ENCODE peak calls at places on chromosomes 3 and 15, in six cellular contexts. One of them, this sample, is unnamed.

GRCh38 chr3:182389041-182389815 is 404.1 kb upstream of the ATP11B start:
- DNase-seq in A549: no peak
- DNase-seq in BE2C: no peak
- DNase-seq in transverse colon: no peak
- DNase-seq in cardiac muscle cell: no peak
- DNase-seq in heart left ventricle: no peak
- DNase-seq in this sample: no peak

GRCh38 chr3:72448858-72449257 is 399.4 kb downstream of the SHQ1 start:
- DNase-seq in A549: no peak
- DNase-seq in BE2C: no peak
- DNase-seq in transverse colon: no peak
- DNase-seq in cardiac muscle cell: no peak
- DNase-seq in heart left ventricle: no peak
- DNase-seq in this sample: no peak

GRCh38 chr15:59173194-59173593 is 33.4 kb upstream of the LDHAL6B start:
- DNase-seq in A549: no peak
- DNase-seq in BE2C: no peak
- DNase-seq in transverse colon: no peak
- DNase-seq in cardiac muscle cell: no peak
- DNase-seq in heart left ventricle: no peak
- DNase-seq in this sample: no peak

GRCh38 chr15:69857686-69858391 is 239.9 kb downstream of the TLE3 start:
- DNase-seq in A549: no peak
- DNase-seq in BE2C: no peak
- DNase-seq in transverse colon: no peak
- DNase-seq in cardiac muscle cell: no peak
- DNase-seq in heart left ventricle: no peak
- DNase-seq in this sample: no peak

GRCh38 chr3:146280859-146281258 is 30.0 kb upstream of the PLSCR4 start:
- DNase-seq in A549: no peak
- DNase-seq in BE2C: no peak
- DNase-seq in transverse colon: no peak
- DNase-seq in cardiac muscle cell: no peak
- DNase-seq in heart left ventricle: no peak
- DNase-seq in this sample: no peak

GRCh38 chr3:38471260-38471857 is 17.7 kb downstream of the ACVR2B start:
- DNase-seq in A549: no peak
- DNase-seq in BE2C: no peak
- DNase-seq in transverse colon: no peak
- DNase-seq in cardiac muscle cell: no peak
- DNase-seq in heart left ventricle: no peak
- DNase-seq in this sample: no peak

GRCh38 chr3:59572106-59572505 is 522.3 kb upstream of the CFAP20DC start:
- DNase-seq in A549: no peak
- DNase-seq in BE2C: no peak
- DNase-seq in transverse colon: no peak
- DNase-seq in cardiac muscle cell: no peak
- DNase-seq in heart left ventricle: no peak
- DNase-seq in this sample: no peak

GRCh38 chr3:6860911-6861330 is at the start of gene GRM7:
- DNase-seq in A549: no peak
- DNase-seq in BE2C: no peak
- DNase-seq in transverse colon: no peak
- DNase-seq in cardiac muscle cell: peak
- DNase-seq in heart left ventricle: no peak
- DNase-seq in this sample: no peak

GRCh38 chr15:85770014-85770721 is 24.6 kb downstream of the KLHL25 start:
- DNase-seq in A549: no peak
- DNase-seq in BE2C: no peak
- DNase-seq in transverse colon: no peak
- DNase-seq in cardiac muscle cell: no peak
- DNase-seq in heart left ventricle: no peak
- DNase-seq in this sample: no peak

GRCh38 chr15:90001683-90002427 is 731 bp downstream of the ZNF710 start:
- DNase-seq in A549: peak
- DNase-seq in BE2C: peak
- DNase-seq in transverse colon: peak
- DNase-seq in cardiac muscle cell: peak
- DNase-seq in heart left ventricle: peak
- DNase-seq in this sample: peak

GRCh38 chr3:66297917-66298316 is 77.1 kb downstream of the SLC25A26 start:
- DNase-seq in A549: no peak
- DNase-seq in BE2C: no peak
- DNase-seq in transverse colon: no peak
- DNase-seq in cardiac muscle cell: no peak
- DNase-seq in heart left ventricle: peak
- DNase-seq in this sample: no peak

GRCh38 chr3:39133822-39134221 is 19.6 kb downstream of the CSRNP1 start:
- DNase-seq in A549: no peak
- DNase-seq in BE2C: no peak
- DNase-seq in transverse colon: no peak
- DNase-seq in cardiac muscle cell: no peak
- DNase-seq in heart left ventricle: no peak
- DNase-seq in this sample: no peak

GRCh38 chr15:56877591-56877990 is 40.9 kb upstream of the TCF12 start:
- DNase-seq in A549: no peak
- DNase-seq in BE2C: no peak
- DNase-seq in transverse colon: no peak
- DNase-seq in cardiac muscle cell: no peak
- DNase-seq in heart left ventricle: no peak
- DNase-seq in this sample: no peak

GRCh38 chr3:128617270-128617556 is 33.4 kb downstream of the RPN1 start:
- DNase-seq in A549: no peak
- DNase-seq in BE2C: no peak
- DNase-seq in transverse colon: no peak
- DNase-seq in cardiac muscle cell: no peak
- DNase-seq in heart left ventricle: no peak
- DNase-seq in this sample: no peak
- H3K4me3 ChIP-seq in A549: peak
- H3K4me3 ChIP-seq in BE2C: peak
- H3K4me3 ChIP-seq in transverse colon: no peak
- H3K4me3 ChIP-seq in cardiac muscle cell: no peak
- H3K4me3 ChIP-seq in heart left ventricle: peak
- H3K4me3 ChIP-seq in this sample: peak

GRCh38 chr3:108485146-108485545 is 25.2 kb downstream of the MYH15 start:
- DNase-seq in A549: no peak
- DNase-seq in BE2C: no peak
- DNase-seq in transverse colon: no peak
- DNase-seq in cardiac muscle cell: no peak
- DNase-seq in heart left ventricle: no peak
- DNase-seq in this sample: no peak
- H3K4me3 ChIP-seq in A549: no peak
- H3K4me3 ChIP-seq in BE2C: no peak
- H3K4me3 ChIP-seq in transverse colon: no peak
- H3K4me3 ChIP-seq in cardiac muscle cell: no peak
- H3K4me3 ChIP-seq in heart left ventricle: no peak
- H3K4me3 ChIP-seq in this sample: no peak

DNA sequence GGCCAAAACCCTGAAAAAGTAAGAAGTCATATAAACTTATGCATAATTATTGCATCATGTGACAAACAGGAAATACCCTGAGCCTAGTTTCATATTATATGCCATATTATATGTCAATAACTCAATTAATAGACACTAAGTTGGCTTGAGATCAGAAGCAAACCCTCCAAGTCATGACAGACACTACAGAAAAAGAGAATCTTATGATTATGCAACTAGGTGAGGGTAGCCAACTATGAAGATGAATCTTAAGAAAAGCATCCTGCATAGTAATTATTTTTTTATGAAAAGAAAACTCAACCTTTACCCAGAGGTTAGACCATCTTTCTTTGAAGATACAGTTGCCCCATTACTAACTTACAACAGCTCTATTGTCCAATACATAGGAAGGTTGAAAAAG is 192.4 kb upstream of the VEPH1 start:
- DNase-seq in A549: no peak
- DNase-seq in BE2C: no peak
- DNase-seq in transverse colon: no peak
- DNase-seq in cardiac muscle cell: no peak
- DNase-seq in heart left ventricle: no peak
- DNase-seq in this sample: no peak
- H3K4me3 ChIP-seq in A549: no peak
- H3K4me3 ChIP-seq in BE2C: no peak
- H3K4me3 ChIP-seq in transverse colon: no peak
- H3K4me3 ChIP-seq in cardiac muscle cell: no peak
- H3K4me3 ChIP-seq in heart left ventricle: no peak
- H3K4me3 ChIP-seq in this sample: no peak

GRCh38 chr3:172519740-172520139 is 3.5 kb downstream of the TNFSF10 start:
- DNase-seq in A549: no peak
- DNase-seq in BE2C: no peak
- DNase-seq in transverse colon: no peak
- DNase-seq in cardiac muscle cell: no peak
- DNase-seq in heart left ventricle: no peak
- DNase-seq in this sample: no peak

GRCh38 chr3:172517859-172518466 is 5.3 kb downstream of the TNFSF10 start:
- DNase-seq in A549: no peak
- DNase-seq in BE2C: no peak
- DNase-seq in transverse colon: no peak
- DNase-seq in cardiac muscle cell: no peak
- DNase-seq in heart left ventricle: no peak
- DNase-seq in this sample: no peak

GRCh38 chr3:172519241-172519640 is 4.0 kb downstream of the TNFSF10 start:
- DNase-seq in A549: no peak
- DNase-seq in BE2C: no peak
- DNase-seq in transverse colon: no peak
- DNase-seq in cardiac muscle cell: no peak
- DNase-seq in heart left ventricle: no peak
- DNase-seq in this sample: no peak

GRCh38 chr3:172522871-172523818 is at the start of gene TNFSF10:
- DNase-seq in A549: no peak
- DNase-seq in BE2C: no peak
- DNase-seq in transverse colon: peak
- DNase-seq in cardiac muscle cell: peak
- DNase-seq in heart left ventricle: peak
- DNase-seq in this sample: peak

DNA sequence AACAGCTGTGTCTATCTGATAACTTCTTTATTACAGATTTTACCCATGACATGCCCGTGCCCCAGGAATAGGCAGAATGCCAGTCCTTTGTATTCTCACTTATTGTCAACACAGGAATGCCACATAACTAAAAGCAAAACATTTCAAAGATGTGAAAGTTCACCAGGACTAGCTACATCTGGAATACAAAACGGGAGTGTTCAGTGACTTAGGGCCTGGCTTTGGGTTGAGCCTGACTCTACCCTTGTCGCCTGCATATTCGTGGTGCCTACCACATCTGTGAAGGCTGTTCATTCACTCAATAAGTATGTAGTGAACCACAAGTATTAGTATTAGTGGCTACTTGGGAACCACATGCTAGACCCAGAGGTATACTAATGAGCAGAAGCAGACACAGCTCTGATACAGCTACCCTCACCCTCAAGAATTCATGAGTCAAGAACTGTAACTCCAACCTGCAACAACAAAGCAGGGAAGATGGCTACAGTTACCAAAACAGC is 2.8 kb downstream of the TNFSF10 start:
- DNase-seq in A549: no peak
- DNase-seq in BE2C: no peak
- DNase-seq in transverse colon: no peak
- DNase-seq in cardiac muscle cell: no peak
- DNase-seq in heart left ventricle: no peak
- DNase-seq in this sample: no peak
- H3K4me3 ChIP-seq in A549: no peak
- H3K4me3 ChIP-seq in BE2C: no peak
- H3K4me3 ChIP-seq in transverse colon: no peak
- H3K4me3 ChIP-seq in cardiac muscle cell: no peak
- H3K4me3 ChIP-seq in heart left ventricle: peak
- H3K4me3 ChIP-seq in this sample: peak

DNA sequence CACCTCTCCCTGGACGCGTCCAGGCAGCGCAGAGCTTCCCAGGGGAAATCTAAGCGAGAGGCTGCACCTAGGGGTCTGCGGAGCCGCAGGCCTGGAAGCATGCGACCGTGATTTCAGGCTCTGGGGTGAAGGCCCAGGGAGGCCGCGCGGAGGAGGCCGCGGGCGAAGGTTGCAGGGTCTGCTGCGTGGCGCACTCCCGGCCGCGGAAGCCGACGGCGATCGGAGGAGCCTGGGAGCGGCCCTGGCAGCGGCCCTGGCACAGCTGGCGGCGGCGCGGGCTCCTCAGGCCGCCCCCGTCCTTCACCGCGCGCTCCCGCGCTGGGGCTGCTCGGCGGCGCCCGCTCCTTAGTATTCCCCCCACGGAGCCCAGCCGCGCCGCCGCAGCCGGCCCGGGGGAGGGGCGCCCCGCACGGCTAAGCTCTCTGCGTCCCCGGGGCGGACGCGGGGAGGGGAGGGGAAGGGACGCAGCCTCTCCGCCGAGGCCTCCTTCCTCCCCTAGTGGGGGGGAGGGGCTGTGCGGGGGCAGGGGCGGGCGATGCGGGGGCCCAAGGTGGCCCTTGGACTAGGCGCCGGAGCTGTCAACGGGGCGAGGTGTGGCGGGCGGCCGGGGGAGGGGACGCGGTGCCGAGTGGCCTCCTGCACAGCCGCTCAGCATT is 21.9 kb downstream of the EPHB3 start:
- DNase-seq in A549: no peak
- DNase-seq in BE2C: no peak
- DNase-seq in transverse colon: no peak
- DNase-seq in cardiac muscle cell: peak
- DNase-seq in heart left ventricle: peak
- DNase-seq in this sample: no peak
- H3K4me3 ChIP-seq in A549: peak
- H3K4me3 ChIP-seq in BE2C: peak
- H3K4me3 ChIP-seq in transverse colon: peak
- H3K4me3 ChIP-seq in cardiac muscle cell: peak
- H3K4me3 ChIP-seq in heart left ventricle: peak
- H3K4me3 ChIP-seq in this sample: peak

DNA sequence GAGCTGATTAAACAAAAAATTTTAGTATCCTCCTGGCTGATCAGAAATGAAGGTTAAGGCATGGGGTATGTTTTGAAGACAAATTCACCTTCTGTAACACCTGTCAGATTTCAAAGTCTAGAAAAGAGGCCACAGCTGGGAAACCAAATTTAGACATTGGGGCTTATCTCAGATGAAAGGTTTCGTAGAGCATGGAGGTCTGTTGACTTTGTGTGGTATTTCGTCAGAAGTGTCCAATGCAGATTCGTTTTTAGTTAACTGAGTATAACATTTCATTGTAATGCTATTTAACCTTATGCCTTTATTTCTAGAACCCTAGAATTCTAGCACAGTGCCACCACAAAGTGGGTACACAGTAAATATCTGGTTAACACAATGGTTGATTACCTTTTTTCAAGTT is 61.7 kb downstream of the FNDC3B start:
- DNase-seq in A549: no peak
- DNase-seq in BE2C: no peak
- DNase-seq in transverse colon: no peak
- DNase-seq in cardiac muscle cell: peak
- DNase-seq in heart left ventricle: no peak
- DNase-seq in this sample: no peak
- H3K4me3 ChIP-seq in A549: no peak
- H3K4me3 ChIP-seq in BE2C: no peak
- H3K4me3 ChIP-seq in transverse colon: no peak
- H3K4me3 ChIP-seq in cardiac muscle cell: no peak
- H3K4me3 ChIP-seq in heart left ventricle: no peak
- H3K4me3 ChIP-seq in this sample: no peak

GRCh38 chr3:168248383-168249047 is 152.8 kb upstream of the GOLIM4 start:
- DNase-seq in A549: peak
- DNase-seq in BE2C: peak
- DNase-seq in transverse colon: no peak
- DNase-seq in cardiac muscle cell: peak
- DNase-seq in heart left ventricle: peak
- DNase-seq in this sample: peak
- H3K4me3 ChIP-seq in A549: peak
- H3K4me3 ChIP-seq in BE2C: peak
- H3K4me3 ChIP-seq in transverse colon: no peak
- H3K4me3 ChIP-seq in cardiac muscle cell: peak
- H3K4me3 ChIP-seq in heart left ventricle: peak
- H3K4me3 ChIP-seq in this sample: peak